ENCODE peak calls at places on chromosomes 6 and 20, in ten cellular contexts. One of them, this sample, is unnamed.

GRCh38 chr6:13395272-13396237 is 67.2 kb upstream of the TBC1D7 start:
- DNase-seq in MM.1S: no peak
- DNase-seq in transverse colon: peak; percentile 81
- DNase-seq in T follicular helper cell: no peak
- DNase-seq in activated B cell treated with CpG ODN at 0.5 μM for 24 hours: no peak
- DNase-seq in A549: peak; percentile 70
- DNase-seq in H7: peak; percentile 34
- DNase-seq in IMR-90: peak; percentile 83
- DNase-seq in nucleus accumbens: peak; percentile 12
- DNase-seq in fibroblast of the aortic adventitia: peak; percentile 99
- DNase-seq in this sample: no peak

GRCh38 chr20:10481671-10482070 is 46.6 kb downstream of the SLX4IP start:
- DNase-seq in A549: no peak
- DNase-seq in H7: no peak
- DNase-seq in transverse colon: no peak
- DNase-seq in activated B cell treated with CpG ODN at 0.5 μM for 24 hours: no peak
- DNase-seq in MM.1S: no peak
- DNase-seq in fibroblast of the aortic adventitia: no peak
- DNase-seq in nucleus accumbens: no peak
- DNase-seq in IMR-90: no peak
- DNase-seq in T follicular helper cell: no peak
- DNase-seq in this sample: no peak

GRCh38 chr6:149961728-149962425 is 1.9 kb upstream of the ULBP1 start:
- DNase-seq in T follicular helper cell: no peak
- DNase-seq in fibroblast of the aortic adventitia: no peak
- DNase-seq in MM.1S: peak; percentile 18
- DNase-seq in A549: peak; percentile 53
- DNase-seq in nucleus accumbens: no peak
- DNase-seq in activated B cell treated with CpG ODN at 0.5 μM for 24 hours: no peak
- DNase-seq in transverse colon: no peak
- DNase-seq in IMR-90: no peak
- DNase-seq in H7: peak; percentile 80
- DNase-seq in this sample: no peak

GRCh38 chr6:52596371-52597028 is 19.6 kb upstream of the TRAM2 start:
- DNase-seq in nucleus accumbens: peak; percentile 10
- DNase-seq in transverse colon: no peak
- DNase-seq in H7: no peak
- DNase-seq in activated B cell treated with CpG ODN at 0.5 μM for 24 hours: no peak
- DNase-seq in A549: no peak
- DNase-seq in fibroblast of the aortic adventitia: peak; percentile 88
- DNase-seq in T follicular helper cell: no peak
- DNase-seq in MM.1S: no peak
- DNase-seq in IMR-90: peak; percentile 84
- DNase-seq in this sample: no peak

GRCh38 chr6:15435468-15435867 is 189.6 kb downstream of the JARID2 start:
- DNase-seq in H7: no peak
- DNase-seq in transverse colon: no peak
- DNase-seq in A549: no peak
- DNase-seq in activated B cell treated with CpG ODN at 0.5 μM for 24 hours: no peak
- DNase-seq in MM.1S: no peak
- DNase-seq in T follicular helper cell: no peak
- DNase-seq in IMR-90: no peak
- DNase-seq in nucleus accumbens: no peak
- DNase-seq in fibroblast of the aortic adventitia: no peak
- DNase-seq in this sample: no peak

GRCh38 chr20:25275813-25276532 is 28.1 kb downstream of the PYGB start:
- DNase-seq in nucleus accumbens: no peak
- DNase-seq in transverse colon: no peak
- DNase-seq in MM.1S: no peak
- DNase-seq in A549: no peak
- DNase-seq in activated B cell treated with CpG ODN at 0.5 μM for 24 hours: peak; percentile 13
- DNase-seq in H7: peak; percentile 45
- DNase-seq in fibroblast of the aortic adventitia: no peak
- DNase-seq in IMR-90: no peak
- DNase-seq in T follicular helper cell: no peak
- DNase-seq in this sample: no peak

GRCh38 chr6:34730006-34730405 is 27.3 kb upstream of the SNRPC start:
- DNase-seq in H7: no peak
- DNase-seq in MM.1S: no peak
- DNase-seq in fibroblast of the aortic adventitia: peak; percentile 27
- DNase-seq in A549: no peak
- DNase-seq in IMR-90: no peak
- DNase-seq in T follicular helper cell: no peak
- DNase-seq in activated B cell treated with CpG ODN at 0.5 μM for 24 hours: no peak
- DNase-seq in transverse colon: no peak
- DNase-seq in nucleus accumbens: no peak
- DNase-seq in this sample: no peak

GRCh38 chr20:24842591-24843442 is 106.3 kb upstream of the CST7 start:
- DNase-seq in T follicular helper cell: no peak
- DNase-seq in activated B cell treated with CpG ODN at 0.5 μM for 24 hours: no peak
- DNase-seq in H7: no peak
- DNase-seq in IMR-90: no peak
- DNase-seq in fibroblast of the aortic adventitia: no peak
- DNase-seq in A549: no peak
- DNase-seq in nucleus accumbens: no peak
- DNase-seq in MM.1S: peak; percentile 92
- DNase-seq in transverse colon: peak; percentile 49
- DNase-seq in this sample: no peak

GRCh38 chr6:16059496-16059895 is 69.4 kb upstream of the MYLIP start:
- DNase-seq in H7: peak; percentile 31
- DNase-seq in T follicular helper cell: no peak
- DNase-seq in transverse colon: no peak
- DNase-seq in activated B cell treated with CpG ODN at 0.5 μM for 24 hours: no peak
- DNase-seq in nucleus accumbens: no peak
- DNase-seq in MM.1S: no peak
- DNase-seq in A549: no peak
- DNase-seq in IMR-90: no peak
- DNase-seq in fibroblast of the aortic adventitia: no peak
- DNase-seq in this sample: no peak

GRCh38 chr6:161362266-161362665 is 88.4 kb upstream of the AGPAT4 start:
- DNase-seq in H7: no peak
- DNase-seq in T follicular helper cell: no peak
- DNase-seq in activated B cell treated with CpG ODN at 0.5 μM for 24 hours: no peak
- DNase-seq in MM.1S: no peak
- DNase-seq in nucleus accumbens: no peak
- DNase-seq in fibroblast of the aortic adventitia: no peak
- DNase-seq in A549: no peak
- DNase-seq in IMR-90: no peak
- DNase-seq in transverse colon: no peak
- DNase-seq in this sample: no peak

GRCh38 chr6:68049562-68049961 is 585.5 kb upstream of the ADGRB3 start:
- DNase-seq in T follicular helper cell: no peak
- DNase-seq in fibroblast of the aortic adventitia: no peak
- DNase-seq in nucleus accumbens: no peak
- DNase-seq in IMR-90: no peak
- DNase-seq in transverse colon: no peak
- DNase-seq in activated B cell treated with CpG ODN at 0.5 μM for 24 hours: no peak
- DNase-seq in A549: no peak
- DNase-seq in H7: no peak
- DNase-seq in MM.1S: no peak
- DNase-seq in this sample: no peak

GRCh38 chr6:5626727-5627426 is 365.6 kb downstream of the FARS2 start:
- DNase-seq in transverse colon: no peak
- DNase-seq in nucleus accumbens: no peak
- DNase-seq in IMR-90: no peak
- DNase-seq in fibroblast of the aortic adventitia: no peak
- DNase-seq in MM.1S: peak; percentile 20
- DNase-seq in T follicular helper cell: no peak
- DNase-seq in H7: no peak
- DNase-seq in activated B cell treated with CpG ODN at 0.5 μM for 24 hours: no peak
- DNase-seq in A549: no peak
- DNase-seq in this sample: no peak

GRCh38 chr6:163415176-163415619 is 680 bp downstream of the QKI start:
- DNase-seq in transverse colon: no peak
- DNase-seq in A549: no peak
- DNase-seq in fibroblast of the aortic adventitia: no peak
- DNase-seq in MM.1S: no peak
- DNase-seq in H7: peak; percentile 73
- DNase-seq in T follicular helper cell: no peak
- DNase-seq in IMR-90: no peak
- DNase-seq in nucleus accumbens: no peak
- DNase-seq in activated B cell treated with CpG ODN at 0.5 μM for 24 hours: peak; percentile 52
- DNase-seq in this sample: no peak

GRCh38 chr6:122838060-122838780 is 49.2 kb downstream of the SMPDL3A start:
- DNase-seq in transverse colon: no peak
- DNase-seq in activated B cell treated with CpG ODN at 0.5 μM for 24 hours: no peak
- DNase-seq in H7: peak; percentile 16
- DNase-seq in A549: peak; percentile 7
- DNase-seq in T follicular helper cell: no peak
- DNase-seq in fibroblast of the aortic adventitia: peak; percentile 60
- DNase-seq in IMR-90: peak; percentile 33
- DNase-seq in nucleus accumbens: no peak
- DNase-seq in MM.1S: peak; percentile 14
- DNase-seq in this sample: no peak